ENCODE peak calls at places on chromosomes 1 and 21, in nine cellular contexts. One of them, this sample, is unnamed.

GRCh38 chr21:28972398-28972797 is 20.3 kb downstream of the LTN1 start:
- DNase-seq in NCI-H2029: no peak
- DNase-seq in coronary artery: no peak
- DNase-seq in progenitor cell of endocrine pancreas: no peak
- DNase-seq in stomach: no peak
- DNase-seq in SJSA1: no peak
- DNase-seq in activated CD4-positive, alpha-beta T cell treated with anti-CD3 and anti-CD28 coated beads, Interleukin-2, amount 50 U/mL, for 1 hour: no peak
- DNase-seq in HEK293T: no peak
- DNase-seq in hepatic stellate cell: no peak
- DNase-seq in this sample: no peak

GRCh38 chr1:39720094-39720999 is 18.3 kb upstream of the PPIE start:
- DNase-seq in NCI-H2029: peak
- DNase-seq in coronary artery: no peak
- DNase-seq in progenitor cell of endocrine pancreas: no peak
- DNase-seq in stomach: no peak
- DNase-seq in SJSA1: peak
- DNase-seq in activated CD4-positive, alpha-beta T cell treated with anti-CD3 and anti-CD28 coated beads, Interleukin-2, amount 50 U/mL, for 1 hour: no peak
- DNase-seq in HEK293T: peak
- DNase-seq in hepatic stellate cell: no peak
- DNase-seq in this sample: peak

GRCh38 chr1:225763815-225764548 is 13.6 kb upstream of the SRP9 start:
- DNase-seq in NCI-H2029: peak
- DNase-seq in coronary artery: no peak
- DNase-seq in progenitor cell of endocrine pancreas: no peak
- DNase-seq in stomach: peak
- DNase-seq in SJSA1: no peak
- DNase-seq in activated CD4-positive, alpha-beta T cell treated with anti-CD3 and anti-CD28 coated beads, Interleukin-2, amount 50 U/mL, for 1 hour: no peak
- DNase-seq in HEK293T: no peak
- DNase-seq in hepatic stellate cell: peak
- DNase-seq in this sample: peak

GRCh38 chr1:51044834-51045233 is 57.2 kb upstream of the C1orf185 start:
- DNase-seq in NCI-H2029: peak
- DNase-seq in coronary artery: no peak
- DNase-seq in progenitor cell of endocrine pancreas: no peak
- DNase-seq in stomach: no peak
- DNase-seq in SJSA1: no peak
- DNase-seq in activated CD4-positive, alpha-beta T cell treated with anti-CD3 and anti-CD28 coated beads, Interleukin-2, amount 50 U/mL, for 1 hour: no peak
- DNase-seq in HEK293T: no peak
- DNase-seq in hepatic stellate cell: no peak
- DNase-seq in this sample: no peak

GRCh38 chr1:178273707-178274410 is 180.0 kb downstream of the RASAL2 start:
- DNase-seq in NCI-H2029: no peak
- DNase-seq in coronary artery: no peak
- DNase-seq in progenitor cell of endocrine pancreas: no peak
- DNase-seq in stomach: no peak
- DNase-seq in SJSA1: peak
- DNase-seq in activated CD4-positive, alpha-beta T cell treated with anti-CD3 and anti-CD28 coated beads, Interleukin-2, amount 50 U/mL, for 1 hour: no peak
- DNase-seq in HEK293T: no peak
- DNase-seq in hepatic stellate cell: no peak
- DNase-seq in this sample: peak

GRCh38 chr1:81800741-81801031 is at the start of gene ADGRL2:
- DNase-seq in NCI-H2029: no peak
- DNase-seq in coronary artery: no peak
- DNase-seq in progenitor cell of endocrine pancreas: peak
- DNase-seq in stomach: peak
- DNase-seq in SJSA1: no peak
- DNase-seq in activated CD4-positive, alpha-beta T cell treated with anti-CD3 and anti-CD28 coated beads, Interleukin-2, amount 50 U/mL, for 1 hour: no peak
- DNase-seq in HEK293T: peak
- DNase-seq in hepatic stellate cell: no peak
- DNase-seq in this sample: no peak

GRCh38 chr1:115225993-115226700 is 111.9 kb downstream of the NGF start:
- DNase-seq in NCI-H2029: no peak
- DNase-seq in coronary artery: no peak
- DNase-seq in progenitor cell of endocrine pancreas: no peak
- DNase-seq in stomach: no peak
- DNase-seq in SJSA1: no peak
- DNase-seq in activated CD4-positive, alpha-beta T cell treated with anti-CD3 and anti-CD28 coated beads, Interleukin-2, amount 50 U/mL, for 1 hour: no peak
- DNase-seq in HEK293T: no peak
- DNase-seq in hepatic stellate cell: no peak
- DNase-seq in this sample: no peak

GRCh38 chr1:43229831-43230780 is 39.7 kb upstream of the TMEM125 start:
- DNase-seq in NCI-H2029: no peak
- DNase-seq in coronary artery: no peak
- DNase-seq in progenitor cell of endocrine pancreas: no peak
- DNase-seq in stomach: no peak
- DNase-seq in SJSA1: no peak
- DNase-seq in activated CD4-positive, alpha-beta T cell treated with anti-CD3 and anti-CD28 coated beads, Interleukin-2, amount 50 U/mL, for 1 hour: no peak
- DNase-seq in HEK293T: no peak
- DNase-seq in hepatic stellate cell: no peak
- DNase-seq in this sample: no peak

GRCh38 chr1:21706151-21706835 is 37.1 kb upstream of the RAP1GAP start:
- DNase-seq in NCI-H2029: no peak
- DNase-seq in coronary artery: no peak
- DNase-seq in progenitor cell of endocrine pancreas: no peak
- DNase-seq in stomach: no peak
- DNase-seq in SJSA1: peak
- DNase-seq in activated CD4-positive, alpha-beta T cell treated with anti-CD3 and anti-CD28 coated beads, Interleukin-2, amount 50 U/mL, for 1 hour: no peak
- DNase-seq in HEK293T: no peak
- DNase-seq in hepatic stellate cell: peak
- DNase-seq in this sample: peak

GRCh38 chr1:151147132-151147503 is 687 bp upstream of the SEMA6C start:
- DNase-seq in NCI-H2029: no peak
- DNase-seq in coronary artery: no peak
- DNase-seq in progenitor cell of endocrine pancreas: no peak
- DNase-seq in stomach: no peak
- DNase-seq in SJSA1: no peak
- DNase-seq in activated CD4-positive, alpha-beta T cell treated with anti-CD3 and anti-CD28 coated beads, Interleukin-2, amount 50 U/mL, for 1 hour: no peak
- DNase-seq in HEK293T: no peak
- DNase-seq in hepatic stellate cell: no peak
- DNase-seq in this sample: no peak

GRCh38 chr1:156103521-156103947 is 11.0 kb upstream of the LMNA start:
- DNase-seq in NCI-H2029: no peak
- DNase-seq in coronary artery: no peak
- DNase-seq in progenitor cell of endocrine pancreas: no peak
- DNase-seq in stomach: no peak
- DNase-seq in SJSA1: peak
- DNase-seq in activated CD4-positive, alpha-beta T cell treated with anti-CD3 and anti-CD28 coated beads, Interleukin-2, amount 50 U/mL, for 1 hour: peak
- DNase-seq in HEK293T: no peak
- DNase-seq in hepatic stellate cell: peak
- DNase-seq in this sample: peak

GRCh38 chr1:39105841-39106765 is 80.0 kb downstream of the NDUFS5 start:
- DNase-seq in NCI-H2029: peak
- DNase-seq in coronary artery: peak
- DNase-seq in progenitor cell of endocrine pancreas: no peak
- DNase-seq in stomach: peak
- DNase-seq in SJSA1: peak
- DNase-seq in activated CD4-positive, alpha-beta T cell treated with anti-CD3 and anti-CD28 coated beads, Interleukin-2, amount 50 U/mL, for 1 hour: peak
- DNase-seq in HEK293T: peak
- DNase-seq in hepatic stellate cell: peak
- DNase-seq in this sample: peak

GRCh38 chr1:228842094-228842775 is 107.0 kb downstream of the RHOU start:
- DNase-seq in NCI-H2029: no peak
- DNase-seq in coronary artery: no peak
- DNase-seq in progenitor cell of endocrine pancreas: no peak
- DNase-seq in stomach: no peak
- DNase-seq in SJSA1: peak
- DNase-seq in activated CD4-positive, alpha-beta T cell treated with anti-CD3 and anti-CD28 coated beads, Interleukin-2, amount 50 U/mL, for 1 hour: no peak
- DNase-seq in HEK293T: peak
- DNase-seq in hepatic stellate cell: no peak
- DNase-seq in this sample: peak

GRCh38 chr1:5640845-5641244 is 351.4 kb downstream of the NPHP4 start:
- DNase-seq in NCI-H2029: no peak
- DNase-seq in coronary artery: no peak
- DNase-seq in progenitor cell of endocrine pancreas: no peak
- DNase-seq in stomach: peak
- DNase-seq in SJSA1: no peak
- DNase-seq in activated CD4-positive, alpha-beta T cell treated with anti-CD3 and anti-CD28 coated beads, Interleukin-2, amount 50 U/mL, for 1 hour: no peak
- DNase-seq in HEK293T: no peak
- DNase-seq in hepatic stellate cell: no peak
- DNase-seq in this sample: no peak

GRCh38 chr21:45388611-45389296 is 16.2 kb upstream of the COL18A1 start:
- DNase-seq in NCI-H2029: no peak
- DNase-seq in coronary artery: no peak
- DNase-seq in progenitor cell of endocrine pancreas: no peak
- DNase-seq in stomach: no peak
- DNase-seq in SJSA1: no peak
- DNase-seq in activated CD4-positive, alpha-beta T cell treated with anti-CD3 and anti-CD28 coated beads, Interleukin-2, amount 50 U/mL, for 1 hour: no peak
- DNase-seq in HEK293T: no peak
- DNase-seq in hepatic stellate cell: no peak
- DNase-seq in this sample: no peak

GRCh38 chr1:180632326-180633088 is 685 bp downstream of the XPR1 start:
- DNase-seq in NCI-H2029: peak
- DNase-seq in coronary artery: no peak
- DNase-seq in progenitor cell of endocrine pancreas: peak
- DNase-seq in stomach: peak
- DNase-seq in SJSA1: no peak
- DNase-seq in activated CD4-positive, alpha-beta T cell treated with anti-CD3 and anti-CD28 coated beads, Interleukin-2, amount 50 U/mL, for 1 hour: peak
- DNase-seq in HEK293T: peak
- DNase-seq in hepatic stellate cell: peak
- DNase-seq in this sample: peak

GRCh38 chr1:67382292-67382691 is 47.9 kb downstream of the SERBP1 start:
- DNase-seq in NCI-H2029: no peak
- DNase-seq in coronary artery: no peak
- DNase-seq in progenitor cell of endocrine pancreas: no peak
- DNase-seq in stomach: no peak
- DNase-seq in SJSA1: no peak
- DNase-seq in activated CD4-positive, alpha-beta T cell treated with anti-CD3 and anti-CD28 coated beads, Interleukin-2, amount 50 U/mL, for 1 hour: no peak
- DNase-seq in HEK293T: no peak
- DNase-seq in hepatic stellate cell: no peak
- DNase-seq in this sample: no peak

GRCh38 chr1:178959543-178960460 is 65.9 kb upstream of the FAM20B start:
- DNase-seq in NCI-H2029: no peak
- DNase-seq in coronary artery: peak
- DNase-seq in progenitor cell of endocrine pancreas: no peak
- DNase-seq in stomach: no peak
- DNase-seq in SJSA1: no peak
- DNase-seq in activated CD4-positive, alpha-beta T cell treated with anti-CD3 and anti-CD28 coated beads, Interleukin-2, amount 50 U/mL, for 1 hour: no peak
- DNase-seq in HEK293T: no peak
- DNase-seq in hepatic stellate cell: no peak
- DNase-seq in this sample: peak

GRCh38 chr1:111733996-111734369 is 5.2 kb downstream of the INKA2 start:
- DNase-seq in NCI-H2029: no peak
- DNase-seq in coronary artery: no peak
- DNase-seq in progenitor cell of endocrine pancreas: no peak
- DNase-seq in stomach: no peak
- DNase-seq in SJSA1: no peak
- DNase-seq in activated CD4-positive, alpha-beta T cell treated with anti-CD3 and anti-CD28 coated beads, Interleukin-2, amount 50 U/mL, for 1 hour: no peak
- DNase-seq in HEK293T: no peak
- DNase-seq in hepatic stellate cell: no peak
- DNase-seq in this sample: no peak

GRCh38 chr1:9111957-9112356 is 16.9 kb downstream of the GPR157 start:
- DNase-seq in NCI-H2029: no peak
- DNase-seq in coronary artery: no peak
- DNase-seq in progenitor cell of endocrine pancreas: no peak
- DNase-seq in stomach: no peak
- DNase-seq in SJSA1: no peak
- DNase-seq in activated CD4-positive, alpha-beta T cell treated with anti-CD3 and anti-CD28 coated beads, Interleukin-2, amount 50 U/mL, for 1 hour: no peak
- DNase-seq in HEK293T: no peak
- DNase-seq in hepatic stellate cell: no peak
- DNase-seq in this sample: no peak

GRCh38 chr1:11940260-11940921 is 5.9 kb downstream of the PLOD1 start:
- DNase-seq in NCI-H2029: peak
- DNase-seq in coronary artery: no peak
- DNase-seq in progenitor cell of endocrine pancreas: no peak
- DNase-seq in stomach: no peak
- DNase-seq in SJSA1: no peak
- DNase-seq in activated CD4-positive, alpha-beta T cell treated with anti-CD3 and anti-CD28 coated beads, Interleukin-2, amount 50 U/mL, for 1 hour: no peak
- DNase-seq in HEK293T: no peak
- DNase-seq in hepatic stellate cell: no peak
- DNase-seq in this sample: no peak

GRCh38 chr1:6275826-6276764 is 15.2 kb upstream of the GPR153 start:
- DNase-seq in NCI-H2029: no peak
- DNase-seq in coronary artery: peak
- DNase-seq in progenitor cell of endocrine pancreas: no peak
- DNase-seq in stomach: no peak
- DNase-seq in SJSA1: no peak
- DNase-seq in activated CD4-positive, alpha-beta T cell treated with anti-CD3 and anti-CD28 coated beads, Interleukin-2, amount 50 U/mL, for 1 hour: no peak
- DNase-seq in HEK293T: no peak
- DNase-seq in hepatic stellate cell: peak
- DNase-seq in this sample: peak

GRCh38 chr1:30860320-30860652 is 48.3 kb downstream of the SDC3 start:
- DNase-seq in NCI-H2029: no peak
- DNase-seq in coronary artery: no peak
- DNase-seq in progenitor cell of endocrine pancreas: no peak
- DNase-seq in stomach: no peak
- DNase-seq in SJSA1: no peak
- DNase-seq in activated CD4-positive, alpha-beta T cell treated with anti-CD3 and anti-CD28 coated beads, Interleukin-2, amount 50 U/mL, for 1 hour: no peak
- DNase-seq in HEK293T: no peak
- DNase-seq in hepatic stellate cell: no peak
- DNase-seq in this sample: no peak

GRCh38 chr1:15542685-15543588 is 16.3 kb downstream of the DNAJC16 start:
- DNase-seq in NCI-H2029: no peak
- DNase-seq in coronary artery: peak
- DNase-seq in progenitor cell of endocrine pancreas: no peak
- DNase-seq in stomach: no peak
- DNase-seq in SJSA1: peak
- DNase-seq in activated CD4-positive, alpha-beta T cell treated with anti-CD3 and anti-CD28 coated beads, Interleukin-2, amount 50 U/mL, for 1 hour: no peak
- DNase-seq in HEK293T: no peak
- DNase-seq in hepatic stellate cell: no peak
- DNase-seq in this sample: no peak

GRCh38 chr1:220843481-220844011 is 35.7 kb upstream of the HLX start:
- DNase-seq in NCI-H2029: no peak
- DNase-seq in coronary artery: no peak
- DNase-seq in progenitor cell of endocrine pancreas: no peak
- DNase-seq in stomach: no peak
- DNase-seq in SJSA1: peak
- DNase-seq in activated CD4-positive, alpha-beta T cell treated with anti-CD3 and anti-CD28 coated beads, Interleukin-2, amount 50 U/mL, for 1 hour: no peak
- DNase-seq in HEK293T: no peak
- DNase-seq in hepatic stellate cell: no peak
- DNase-seq in this sample: no peak

GRCh38 chr1:244336232-244336899 is 115.3 kb downstream of the ADSS2 start:
- DNase-seq in NCI-H2029: no peak
- DNase-seq in coronary artery: peak
- DNase-seq in progenitor cell of endocrine pancreas: no peak
- DNase-seq in stomach: no peak
- DNase-seq in SJSA1: no peak
- DNase-seq in activated CD4-positive, alpha-beta T cell treated with anti-CD3 and anti-CD28 coated beads, Interleukin-2, amount 50 U/mL, for 1 hour: no peak
- DNase-seq in HEK293T: no peak
- DNase-seq in hepatic stellate cell: no peak
- DNase-seq in this sample: no peak

GRCh38 chr1:155145491-155145890 is 5.2 kb upstream of the DPM3 start:
- DNase-seq in NCI-H2029: no peak
- DNase-seq in coronary artery: peak
- DNase-seq in progenitor cell of endocrine pancreas: no peak
- DNase-seq in stomach: no peak
- DNase-seq in SJSA1: no peak
- DNase-seq in activated CD4-positive, alpha-beta T cell treated with anti-CD3 and anti-CD28 coated beads, Interleukin-2, amount 50 U/mL, for 1 hour: no peak
- DNase-seq in HEK293T: no peak
- DNase-seq in hepatic stellate cell: no peak
- DNase-seq in this sample: no peak

GRCh38 chr1:41493626-41494350 is 9.3 kb upstream of the EDN2 start:
- DNase-seq in NCI-H2029: no peak
- DNase-seq in coronary artery: no peak
- DNase-seq in progenitor cell of endocrine pancreas: no peak
- DNase-seq in stomach: no peak
- DNase-seq in SJSA1: no peak
- DNase-seq in activated CD4-positive, alpha-beta T cell treated with anti-CD3 and anti-CD28 coated beads, Interleukin-2, amount 50 U/mL, for 1 hour: no peak
- DNase-seq in HEK293T: no peak
- DNase-seq in hepatic stellate cell: no peak
- DNase-seq in this sample: no peak

GRCh38 chr1:162168261-162168660 is 98.8 kb downstream of the NOS1AP start:
- DNase-seq in NCI-H2029: no peak
- DNase-seq in coronary artery: no peak
- DNase-seq in progenitor cell of endocrine pancreas: no peak
- DNase-seq in stomach: peak
- DNase-seq in SJSA1: no peak
- DNase-seq in activated CD4-positive, alpha-beta T cell treated with anti-CD3 and anti-CD28 coated beads, Interleukin-2, amount 50 U/mL, for 1 hour: no peak
- DNase-seq in HEK293T: no peak
- DNase-seq in hepatic stellate cell: no peak
- DNase-seq in this sample: no peak

GRCh38 chr1:115706774-115707425 is 61.6 kb downstream of the CASQ2 start:
- DNase-seq in NCI-H2029: peak
- DNase-seq in coronary artery: no peak
- DNase-seq in progenitor cell of endocrine pancreas: no peak
- DNase-seq in stomach: no peak
- DNase-seq in SJSA1: peak
- DNase-seq in activated CD4-positive, alpha-beta T cell treated with anti-CD3 and anti-CD28 coated beads, Interleukin-2, amount 50 U/mL, for 1 hour: no peak
- DNase-seq in HEK293T: peak
- DNase-seq in hepatic stellate cell: peak
- DNase-seq in this sample: peak

GRCh38 chr1:205434738-205435137 is 12.9 kb upstream of the LEMD1 start:
- DNase-seq in NCI-H2029: no peak
- DNase-seq in coronary artery: no peak
- DNase-seq in progenitor cell of endocrine pancreas: no peak
- DNase-seq in stomach: no peak
- DNase-seq in SJSA1: no peak
- DNase-seq in activated CD4-positive, alpha-beta T cell treated with anti-CD3 and anti-CD28 coated beads, Interleukin-2, amount 50 U/mL, for 1 hour: no peak
- DNase-seq in HEK293T: no peak
- DNase-seq in hepatic stellate cell: no peak
- DNase-seq in this sample: no peak